ENCODE peak calls at places on chromosomes 5 and 9, in six cellular contexts. D is type B pancreatic cell, L is GM20000, T is omental fat pad, I is cardiac muscle cell, G is tibial artery. P is an unnamed sample.

GRCh38 chr5:67206381-67207328 is 10.1 kb upstream of the CD180 start:
- DNase-seq in L (peak; percentile 74), I (no peak), G (no peak), T (no peak), D (no peak), P (no peak)

GRCh38 chr5:171707441-171707790 is 78.2 kb upstream of the SMIM23 start:
- DNase-seq in I (no peak), L (no peak), T (no peak), D (peak; percentile 39), G (no peak), P (no peak)

GRCh38 chr9:131986576-131986975 is 93.1 kb downstream of the MED27 start:
- DNase-seq in T (no peak), I (no peak), G (no peak), D (no peak), L (no peak), P (no peak)

GRCh38 chr5:139061274-139061673 is 136.9 kb downstream of the SIL1 start:
- DNase-seq in I (no peak), G (peak; percentile 79), T (no peak), L (no peak), D (no peak), P (no peak)

GRCh38 chr5:79295096-79295495 is 59.2 kb downstream of the JMY start:
- DNase-seq in L (no peak), D (no peak), I (no peak), G (no peak), T (no peak), P (no peak)

GRCh38 chr9:114518599-114519022 is 13.3 kb upstream of the WHRN start:
- DNase-seq in D (no peak), G (no peak), T (no peak), I (no peak), L (peak; percentile 59), P (no peak)

GRCh38 chr9:122379340-122379739 is 8.5 kb downstream of the PTGS1 start:
- DNase-seq in G (no peak), D (no peak), I (no peak), L (no peak), T (no peak), P (no peak)

GRCh38 chr5:35223777-35224395 is 6.4 kb downstream of the PRLR start:
- DNase-seq in T (no peak), D (no peak), L (no peak), I (no peak), G (no peak), P (no peak)

GRCh38 chr5:15938961-15939360 is 240.6 kb downstream of the MARCHF11 start:
- DNase-seq in T (no peak), G (no peak), I (no peak), D (no peak), L (no peak), P (no peak)

GRCh38 chr5:76379316-76379715 is 23.8 kb upstream of the IQGAP2 start:
- DNase-seq in T (no peak), D (no peak), L (no peak), I (no peak), G (no peak), P (no peak)

GRCh38 chr5:88610586-88610985 is 272.4 kb downstream of the MEF2C start:
- DNase-seq in D (no peak), L (no peak), G (no peak), I (no peak), T (no peak), P (no peak)

GRCh38 chr5:160460377-160461049 is 38.9 kb downstream of the PTTG1 start:
- DNase-seq in L (no peak), D (no peak), G (no peak), I (no peak), T (no peak), P (no peak)

GRCh38 chr5:171513591-171513990 is 94.1 kb downstream of the FGF18 start:
- DNase-seq in D (no peak), G (no peak), I (no peak), T (no peak), L (no peak), P (no peak)

GRCh38 chr5:55176176-55176818 is 3.3 kb upstream of the CDC20B start:
- DNase-seq in D (no peak), G (no peak), T (no peak), L (peak; percentile 27), I (peak; percentile 82), P (peak; percentile 27)

GRCh38 chr9:2234371-2234893 is 219.3 kb downstream of the SMARCA2 start:
- DNase-seq in L (no peak), I (peak; percentile 51), D (no peak), T (no peak), G (no peak), P (no peak)

GRCh38 chr5:13944564-13945195 is at the start of gene DNAH5:
- DNase-seq in G (no peak), L (no peak), D (no peak), T (no peak), I (no peak), P (no peak)

GRCh38 chr5:4058899-4059298 is 463.3 kb downstream of the IRX1 start:
- DNase-seq in G (no peak), D (no peak), L (no peak), I (peak; percentile 28), T (no peak), P (no peak)

GRCh38 chr5:35698057-35698808 is 80.6 kb downstream of the SPEF2 start:
- DNase-seq in D (no peak), T (no peak), G (no peak), L (no peak), I (no peak), P (no peak)

GRCh38 chr5:56813302-56813701 is 2.0 kb upstream of the MAP3K1 start:
- DNase-seq in I (no peak), D (no peak), G (no peak), L (no peak), T (no peak), P (no peak)

GRCh38 chr5:56816546-56817081 is 1.3 kb downstream of the MAP3K1 start:
- DNase-seq in I (peak; percentile 74), L (peak; percentile 80), D (no peak), G (peak; percentile 73), T (peak; percentile 38), P (peak; percentile 65)

GRCh38 chr5:56814361-56814962 is 887 bp upstream of the MAP3K1 start:
- DNase-seq in G (peak; percentile 69), L (no peak), I (peak; percentile 33), T (no peak), D (no peak), P (peak; percentile 37)

GRCh38 chr5:56815657-56816545 is 552 bp downstream of the MAP3K1 start:
- DNase-seq in I (peak; percentile 71), T (no peak), G (peak; percentile 70), L (peak; percentile 70), D (peak; percentile 75), P (peak; percentile 54)

DNA sequence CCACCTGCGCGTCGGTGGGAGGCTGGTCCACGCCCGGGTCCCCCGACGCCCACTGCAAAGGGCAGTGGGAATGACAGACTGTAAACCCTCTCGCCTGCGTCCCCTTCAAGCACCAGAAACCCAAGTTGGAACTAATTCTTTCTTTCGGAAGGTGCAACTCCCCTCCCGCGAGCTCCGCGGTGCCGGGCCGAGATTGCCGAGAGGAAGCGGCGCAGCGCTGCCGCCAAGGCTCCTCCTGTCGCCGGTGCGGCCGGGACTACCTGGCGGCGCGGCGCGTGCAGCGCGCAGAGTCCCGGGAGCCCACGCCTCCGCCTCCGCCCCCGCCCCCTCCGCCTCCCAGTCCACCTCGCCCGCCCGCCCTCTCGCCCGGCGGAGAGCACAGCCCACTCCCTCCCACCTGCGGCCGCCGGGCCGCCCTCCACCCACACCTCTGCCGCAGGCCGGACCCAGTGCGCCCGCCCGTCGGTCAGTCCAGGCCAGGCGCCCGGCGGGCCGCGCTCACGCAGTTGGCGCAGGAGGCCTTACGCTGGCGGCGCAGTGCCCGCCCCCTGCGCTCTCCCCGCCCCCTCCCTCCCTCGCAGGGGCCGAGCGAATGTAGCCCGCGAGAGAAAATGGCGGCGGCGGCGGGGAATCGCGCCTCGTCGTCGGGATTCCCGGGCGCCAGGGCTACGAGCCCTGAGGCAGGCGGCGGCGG is at the start of gene MAP3K1:
- DNase-seq in G (peak; percentile 85), D (peak; percentile 89), I (peak; percentile 90), T (no peak), L (peak; percentile 95), P (peak; percentile 82)
- TF ChIP-seq CTCF in G (no peak), D (no peak), I (no peak), T (no peak), L (no peak), P (no peak)

DNA sequence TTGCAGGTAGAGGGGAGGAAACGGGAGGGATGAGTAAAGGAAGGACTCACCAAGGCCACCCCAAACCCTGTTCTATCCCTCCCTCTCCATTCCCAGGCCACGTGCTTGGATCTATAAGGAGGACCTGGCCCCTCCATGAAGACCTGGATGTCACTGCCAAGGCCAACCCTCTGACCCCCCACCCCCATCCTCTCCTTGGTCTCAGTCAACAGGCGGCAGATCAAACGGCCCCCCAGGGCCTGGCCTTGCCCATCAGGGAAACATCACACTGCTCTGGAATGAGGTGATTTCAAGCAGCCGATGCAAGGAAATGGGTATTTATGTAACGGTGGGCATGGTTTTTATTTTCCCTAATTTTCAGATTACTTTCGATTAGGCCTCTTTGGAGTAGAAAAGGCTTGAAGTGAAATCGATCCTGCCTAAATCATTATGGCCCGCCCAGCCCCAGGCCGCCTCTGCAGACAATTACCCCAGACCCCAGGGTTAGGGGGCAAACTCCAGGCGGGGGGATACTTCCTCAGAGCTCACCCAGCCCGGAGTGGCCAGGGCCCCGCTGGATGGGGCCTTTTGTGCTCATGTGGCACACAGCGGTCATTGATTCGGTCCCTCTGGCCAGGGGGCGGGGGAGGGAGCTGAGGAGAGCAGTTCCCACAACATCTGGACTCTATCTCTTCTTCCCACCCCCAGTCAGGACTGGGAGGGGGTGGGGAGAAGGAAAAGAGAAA is 125.3 kb downstream of the PHF2 start:
- DNase-seq in I (no peak), L (no peak), D (no peak), T (no peak), G (no peak), P (no peak)
- TF ChIP-seq CTCF in I (no peak), L (no peak), D (no peak), T (no peak), G (no peak), P (no peak)

GRCh38 chr9:116317503-116317902 is 163.9 kb downstream of the PAPPA start:
- DNase-seq in D (no peak), I (no peak), T (no peak), G (no peak), L (no peak), P (no peak)

GRCh38 chr9:116310212-116310611 is 156.6 kb downstream of the PAPPA start:
- DNase-seq in L (no peak), G (no peak), T (no peak), I (no peak), D (no peak), P (no peak)

GRCh38 chr9:116316231-116316630 is 162.6 kb downstream of the PAPPA start:
- DNase-seq in T (no peak), L (no peak), I (no peak), G (no peak), D (no peak), P (no peak)

GRCh38 chr9:116312221-116312620 is 158.6 kb downstream of the PAPPA start:
- DNase-seq in L (no peak), T (no peak), I (no peak), D (no peak), G (no peak), P (no peak)

GRCh38 chr9:116313638-116314037 is 160.0 kb downstream of the PAPPA start:
- DNase-seq in L (no peak), D (no peak), T (no peak), G (no peak), I (no peak), P (no peak)
- TF ChIP-seq CTCF in L (no peak), D (no peak), T (no peak), G (no peak), I (peak; percentile 23), P (no peak)

DNA sequence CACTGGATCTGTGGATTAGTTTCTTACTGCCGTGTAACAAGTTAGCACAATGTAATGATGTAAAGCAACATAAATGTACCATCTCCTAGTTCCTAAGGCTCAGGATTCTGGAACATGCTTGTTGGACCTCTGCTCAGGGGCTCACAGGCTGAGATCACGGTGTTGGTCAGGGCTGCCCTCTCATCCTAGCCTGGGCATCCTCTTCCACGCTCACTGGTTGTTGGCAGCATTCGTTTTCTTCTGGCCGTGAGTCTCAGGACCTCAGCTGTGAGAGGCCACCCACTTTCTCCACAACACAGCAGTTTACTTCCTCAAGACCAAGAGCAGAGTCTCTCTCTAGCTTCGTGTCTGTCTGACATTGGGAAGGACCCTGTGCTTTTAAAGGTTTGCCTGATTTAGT is 17.3 kb downstream of the RASGEF1C start:
- DNase-seq in I (no peak), L (no peak), D (peak; percentile 51), T (no peak), G (no peak), P (no peak)
- TF ChIP-seq CTCF in I (no peak), L (no peak), D (no peak), T (no peak), G (no peak), P (no peak)